ENCODE peak calls at places on chromosomes 11 and 22, in six cellular contexts. F is fibroblast of the conjunctiva; E is spleen; J is AG20443; O is NCI-H524; M is stimulated activated naive CD8-positive, alpha-beta T cell treated with anti-CD3 and anti-CD28 coated beads, Interleukin-15, amount 100 ng/mL, for 72 hours. A is an unnamed sample.

GRCh38 chr22:28019360-28019759 is 100.3 kb upstream of the PITPNB start:
- DNase-seq in F (no peak), E (peak), J (peak), O (no peak), M (peak), A (peak)

GRCh38 chr22:39481054-39481453 is 21.0 kb upstream of the MIEF1 start:
- DNase-seq in F (no peak), E (no peak), J (no peak), O (no peak), M (no peak), A (no peak)

GRCh38 chr22:50146440-50147228 is 23.9 kb upstream of the PANX2 start:
- DNase-seq in F (peak), E (no peak), J (peak), O (peak), M (no peak), A (peak)

GRCh38 chr11:34916810-34917780 is 677 bp downstream of the PDHX start:
- DNase-seq in F (no peak), E (no peak), J (no peak), O (no peak), M (no peak), A (no peak)

GRCh38 chr22:26273011-26273675 is 103.9 kb downstream of the SEZ6L start:
- DNase-seq in F (no peak), E (no peak), J (no peak), O (no peak), M (no peak), A (no peak)

GRCh38 chr11:38646382-38646781 is 2048.3 kb upstream of the RAG2 start:
- DNase-seq in F (no peak), E (no peak), J (no peak), O (no peak), M (no peak), A (no peak)

GRCh38 chr11:2580444-2581050 is 119.2 kb downstream of the KCNQ1OT1 start:
- DNase-seq in F (no peak), E (peak), J (no peak), O (no peak), M (peak), A (peak)

GRCh38 chr11:110467556-110467955 is 37.8 kb downstream of the FDX1 start:
- DNase-seq in F (no peak), E (no peak), J (no peak), O (peak), M (no peak), A (no peak)

GRCh38 chr11:110479445-110480101 is 49.8 kb downstream of the FDX1 start:
- DNase-seq in F (peak), E (no peak), J (peak), O (peak), M (no peak), A (peak)

GRCh38 chr11:9814108-9814507 is 150.2 kb downstream of the SWAP70 start:
- DNase-seq in F (no peak), E (no peak), J (no peak), O (no peak), M (no peak), A (no peak)

GRCh38 chr22:50216161-50216683 is 15.4 kb downstream of the SELENOO start:
- DNase-seq in F (no peak), E (no peak), J (no peak), O (no peak), M (no peak), A (no peak)

GRCh38 chr11:122418032-122418431 is 237.5 kb upstream of the UBASH3B start:
- DNase-seq in F (no peak), E (no peak), J (no peak), O (no peak), M (no peak), A (no peak)

GRCh38 chr11:62928011-62928410 is 6.8 kb upstream of the CHRM1 start:
- DNase-seq in F (no peak), E (peak), J (no peak), O (peak), M (no peak), A (peak)

GRCh38 chr11:92383430-92383829 is 158.8 kb downstream of the FAT3 start:
- DNase-seq in F (peak), E (no peak), J (peak), O (no peak), M (no peak), A (no peak)

GRCh38 chr11:48125866-48126265 is 90.7 kb upstream of the OR4B1 start:
- DNase-seq in F (no peak), E (no peak), J (no peak), O (no peak), M (no peak), A (no peak)

GRCh38 chr22:21444701-21445436 is 22.3 kb upstream of the TMEM191C start:
- DNase-seq in F (no peak), E (peak), J (no peak), O (no peak), M (peak), A (peak)

GRCh38 chr22:48099251-48099650 is 1336.8 kb downstream of the TBC1D22A start:
- DNase-seq in F (no peak), E (peak), J (no peak), O (no peak), M (no peak), A (no peak)

GRCh38 chr11:47599821-47600377 is 5.7 kb upstream of the C1QTNF4 start:
- DNase-seq in F (no peak), E (no peak), J (no peak), O (no peak), M (no peak), A (no peak)